ENCODE peak calls at places on chromosomes 16 and 17, in four cellular contexts. Y is AG10803, T is progenitor cell of endocrine pancreas, D is NB4. I is an unnamed sample.

GRCh38 chr16:85179344-85180046 is 67.2 kb upstream of the CIBAR2 start:
- DNase-seq in Y (no peak), T (no peak), D (no peak), I (no peak)

GRCh38 chr17:81996232-81996756 is 18.9 kb downstream of the ASPSCR1 start:
- DNase-seq in Y (no peak), T (no peak), D (no peak), I (no peak)

GRCh38 chr16:67257486-67258159 is 8.8 kb downstream of the SLC9A5 start:
- DNase-seq in Y (no peak), T (no peak), D (no peak), I (no peak)

GRCh38 chr16:4414187-4414909 is 2.0 kb downstream of the CORO7 start:
- DNase-seq in Y (no peak), T (no peak), D (no peak), I (no peak)

GRCh38 chr16:69107311-69107962 is 2.0 kb downstream of the HAS3 start:
- DNase-seq in Y (peak), T (no peak), D (no peak), I (no peak)

GRCh38 chr16:12323007-12323699 is 346.6 kb downstream of the SNX29 start:
- DNase-seq in Y (peak), T (no peak), D (peak), I (no peak)

GRCh38 chr17:15947331-15947730 is 2.4 kb downstream of the ADORA2B start:
- DNase-seq in Y (peak), T (no peak), D (no peak), I (no peak)

GRCh38 chr17:55200904-55201608 is 63.7 kb upstream of the HLF start:
- DNase-seq in Y (no peak), T (no peak), D (no peak), I (no peak)

GRCh38 chr17:1029196-1029911 is 32.4 kb downstream of the TIMM22 start:
- DNase-seq in Y (peak), T (no peak), D (no peak), I (peak)

GRCh38 chr17:50130778-50131317 is 888 bp upstream of the SAMD14 start:
- DNase-seq in Y (no peak), T (no peak), D (no peak), I (no peak)

GRCh38 chr16:66701516-66701915 is 5.0 kb upstream of the CMTM4 start:
- DNase-seq in Y (no peak), T (no peak), D (no peak), I (no peak)

GRCh38 chr16:5056347-5056746 is 9.4 kb downstream of the C16orf89 start:
- DNase-seq in Y (no peak), T (no peak), D (peak), I (peak)

GRCh38 chr16:56477096-56477878 is 25.9 kb downstream of the OGFOD1 start:
- DNase-seq in Y (peak), T (no peak), D (peak), I (peak)

GRCh38 chr17:13765701-13766100 is 164.0 kb upstream of the HS3ST3A1 start:
- DNase-seq in Y (peak), T (no peak), D (no peak), I (no peak)

GRCh38 chr17:81401727-81402529 is 6.7 kb downstream of the BAHCC1 start:
- DNase-seq in Y (peak), T (no peak), D (peak), I (no peak)

GRCh38 chr16:75189638-75190245 is 17.2 kb downstream of the CTRB2 start:
- DNase-seq in Y (no peak), T (no peak), D (no peak), I (no peak)

GRCh38 chr17:65013613-65014391 is 42.7 kb downstream of the GNA13 start:
- DNase-seq in Y (peak), T (no peak), D (peak), I (peak)

DNA sequence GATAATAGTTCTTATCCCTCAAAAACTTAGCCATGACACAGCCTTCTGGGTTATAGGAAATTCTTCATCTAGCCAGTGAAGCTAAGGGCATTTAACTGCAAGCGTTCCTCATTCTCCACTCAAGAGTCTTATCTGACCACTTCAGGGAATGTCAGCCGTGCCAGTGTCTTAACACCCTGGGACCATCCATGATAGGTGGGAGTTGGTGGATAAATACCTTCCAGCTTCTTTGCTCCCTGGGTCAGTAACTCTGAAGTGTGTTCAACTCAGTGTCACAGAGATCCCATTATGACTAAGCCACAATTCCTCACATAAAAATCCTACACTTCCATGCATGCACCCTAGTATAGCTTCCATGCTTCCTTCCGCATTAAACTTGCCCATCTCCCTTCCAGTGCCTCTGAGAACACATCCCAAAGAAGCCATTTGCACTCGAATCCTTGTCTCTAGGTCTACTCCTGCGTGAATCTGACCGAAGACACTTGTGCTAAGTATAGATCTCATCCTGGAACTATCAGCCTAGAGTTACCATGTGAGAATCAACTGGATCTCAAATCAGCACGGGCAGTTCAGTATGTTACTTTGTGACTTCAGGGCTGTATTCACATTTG is 264.3 kb upstream of the MAF start:
- DNase-seq in Y (no peak), T (no peak), D (no peak), I (no peak)
- TF ChIP-seq CTCF in Y (no peak), T (no peak), D (no peak), I (no peak)

GRCh38 chr17:46099865-46100264 is 93.4 kb downstream of the KANSL1 start:
- DNase-seq in Y (no peak), T (no peak), D (no peak), I (no peak)
- TF ChIP-seq CTCF in Y (no peak), T (no peak), D (no peak), I (no peak)

DNA sequence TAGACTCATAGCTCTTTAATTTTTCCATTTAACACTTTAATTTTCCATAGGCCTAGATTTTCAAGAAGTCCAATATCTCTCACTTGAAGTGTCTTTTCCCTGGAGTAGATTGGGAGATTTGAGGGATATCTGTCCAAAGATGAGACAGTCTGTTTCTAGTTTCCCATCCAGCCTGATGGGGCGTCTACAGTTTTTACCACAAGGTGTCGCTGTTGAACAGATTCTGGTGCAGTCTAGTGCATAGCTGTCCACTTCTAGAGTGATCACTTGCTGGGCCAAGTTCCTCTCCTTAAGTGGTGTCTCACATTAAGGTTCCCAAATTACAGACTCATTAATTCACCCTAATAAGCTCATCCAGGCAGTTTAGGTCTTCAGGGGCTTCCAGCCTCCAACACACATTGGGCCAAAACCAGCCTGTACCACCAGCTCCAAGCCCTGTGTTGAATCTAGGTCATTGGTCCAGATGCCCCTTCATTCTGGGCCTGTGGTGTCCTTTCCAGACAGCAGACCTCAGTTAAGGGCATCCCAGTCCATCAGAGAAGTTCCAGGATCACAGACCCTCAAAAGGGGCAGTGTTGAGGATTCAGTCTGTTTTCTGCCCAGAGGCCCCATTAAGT is 9.4 kb downstream of the SNX20 start:
- DNase-seq in Y (no peak), T (no peak), D (peak), I (peak)
- TF ChIP-seq CTCF in Y (peak), T (peak), D (peak), I (peak)

DNA sequence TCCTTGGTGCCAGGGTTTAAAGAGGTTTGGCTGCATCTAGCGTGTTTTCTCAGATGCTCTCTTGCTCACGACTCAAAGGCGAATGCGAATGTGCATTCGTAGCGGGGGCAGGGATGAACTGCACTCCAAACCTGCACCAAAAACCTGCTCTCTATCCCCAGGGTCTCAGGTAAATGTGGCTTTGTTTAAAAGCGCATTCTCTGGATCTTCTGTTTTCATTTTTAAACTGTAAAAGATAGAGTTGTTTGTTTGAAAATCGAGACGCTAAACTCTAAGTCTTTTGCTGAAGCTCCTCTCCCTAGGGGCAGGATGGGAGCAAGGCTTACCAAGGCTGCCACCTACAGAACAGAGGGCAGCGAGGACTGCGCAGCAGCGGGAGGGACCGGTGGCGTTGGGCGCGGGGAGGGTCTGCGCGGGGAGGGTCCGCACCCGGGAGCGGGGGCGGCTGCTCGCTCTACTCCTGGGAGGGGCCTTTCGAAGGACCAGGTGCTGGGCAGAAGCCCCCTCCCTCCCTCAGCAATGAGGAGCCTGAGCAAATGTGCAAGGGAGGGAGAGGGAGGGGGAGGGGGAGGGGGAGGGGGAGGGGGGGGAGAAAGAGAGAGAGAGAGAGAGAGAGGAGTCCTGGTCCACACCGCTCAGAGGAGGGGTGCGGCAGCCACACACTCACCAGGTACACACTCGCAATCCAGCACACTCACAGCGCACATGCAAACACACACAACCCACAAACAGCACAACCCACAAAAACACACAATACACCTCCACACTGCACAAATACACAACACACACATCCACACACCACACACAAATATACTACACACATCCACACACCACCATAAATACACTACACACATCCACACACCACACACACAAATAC is 142.8 kb downstream of the GRIN2A start:
- DNase-seq in Y (peak), T (peak), D (peak), I (no peak)
- TF ChIP-seq CTCF in Y (peak), T (peak), D (no peak), I (no peak)

GRCh38 chr17:28548417-28549130 is 3.9 kb downstream of the UNC119 start:
- DNase-seq in Y (no peak), T (no peak), D (no peak), I (no peak)
- TF ChIP-seq CTCF in Y (no peak), T (no peak), D (no peak), I (no peak)